ENCODE peak calls at places on chromosomes 7 and 10, in four cellular contexts. A is cardiac fibroblast, C is uterus, J is astrocyte. E is an unnamed sample.

GRCh38 chr10:4399571-4399970 is 426.4 kb upstream of the AKR1E2 start:
- DNase-seq in A (peak; percentile 45), C (no peak), J (peak; percentile 4), E (peak; percentile 76)

GRCh38 chr7:921071-921461 is 33.4 kb downstream of the ADAP1 start:
- DNase-seq in A (no peak), C (peak; percentile 7), J (no peak), E (no peak)

GRCh38 chr10:96745950-96746349 is 25.6 kb upstream of the PIK3AP1 start:
- DNase-seq in A (no peak), C (no peak), J (no peak), E (no peak)

GRCh38 chr10:69848454-69848853 is 46.7 kb downstream of the COL13A1 start:
- DNase-seq in A (no peak), C (no peak), J (no peak), E (no peak)

GRCh38 chr10:200405-200804 is 65.2 kb downstream of the ZMYND11 start:
- DNase-seq in A (peak; percentile 61), C (no peak), J (peak; percentile 29), E (peak; percentile 32)

GRCh38 chr10:99536400-99537254 is 3.9 kb downstream of the NKX2-3 start:
- DNase-seq in A (no peak), C (no peak), J (no peak), E (no peak)

GRCh38 chr10:87656431-87657072 is 3.1 kb upstream of the PAPSS2 start:
- DNase-seq in A (peak; percentile 70), C (no peak), J (no peak), E (peak; percentile 44)

GRCh38 chr10:115402690-115403089 is 309.5 kb downstream of the ATRNL1 start:
- DNase-seq in A (peak; percentile 42), C (no peak), J (peak; percentile 44), E (no peak)

GRCh38 chr7:28812641-28813040 is 145.5 kb downstream of the TRIL start:
- DNase-seq in A (no peak), C (no peak), J (no peak), E (no peak)

GRCh38 chr10:129506101-129506797 is 39.2 kb downstream of the MGMT start:
- DNase-seq in A (no peak), C (no peak), J (no peak), E (no peak)

GRCh38 chr10:58350619-58351323 is 16.0 kb downstream of the UBE2D1 start:
- DNase-seq in A (no peak), C (no peak), J (no peak), E (peak; percentile 17)

GRCh38 chr10:132865851-132866600 is 76.3 kb downstream of the CFAP46 start:
- DNase-seq in A (no peak), C (no peak), J (no peak), E (no peak)

GRCh38 chr10:92572362-92573090 is 1.4 kb downstream of the IDE start:
- DNase-seq in A (no peak), C (no peak), J (peak; percentile 6), E (no peak)

GRCh38 chr7:55131421-55131929 is 112.7 kb downstream of the EGFR start:
- DNase-seq in A (no peak), C (no peak), J (no peak), E (no peak)

GRCh38 chr7:78490526-78490925 is 692.0 kb downstream of the PHTF2 start:
- DNase-seq in A (no peak), C (no peak), J (no peak), E (no peak)

GRCh38 chr7:67343566-67343965 is 346.9 kb downstream of the TYW1 start:
- DNase-seq in A (no peak), C (no peak), J (no peak), E (no peak)

GRCh38 chr10:126969310-126969709 is 64.1 kb downstream of the DOCK1 start:
- DNase-seq in A (peak; percentile 14), C (no peak), J (no peak), E (no peak)

GRCh38 chr10:75410135-75410787 is 8.7 kb upstream of the ZNF503 start:
- DNase-seq in A (no peak), C (peak; percentile 32), J (no peak), E (no peak)

DNA sequence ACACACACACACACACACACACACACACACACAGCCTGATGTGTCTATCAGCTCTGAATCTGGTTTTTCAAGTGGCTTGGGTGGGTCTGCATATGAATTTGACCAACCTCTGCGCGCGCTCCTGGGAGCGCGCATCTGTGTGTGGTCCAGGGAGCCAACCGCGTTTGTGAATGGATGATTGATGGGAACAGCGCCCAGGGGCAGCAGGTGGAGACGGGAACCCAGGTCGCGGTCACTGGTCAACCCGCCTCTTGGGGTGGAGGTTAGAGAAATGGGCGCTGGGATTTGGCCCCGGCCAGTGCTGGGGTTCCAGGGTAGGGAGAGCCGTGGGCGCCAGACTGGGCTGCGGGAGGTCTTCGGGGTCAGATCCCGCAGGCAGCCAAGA is 166.1 kb upstream of the DPP6 start:
- DNase-seq in A (no peak), C (no peak), J (no peak), E (no peak)
- H3K4me3 ChIP-seq in A (no peak overlapping the region), C (peak overlapping the region; percentile 30), J (no peak overlapping the region), E (no peak overlapping the region)

GRCh38 chr7:95432606-95433005 is 2.2 kb downstream of the PON2 start:
- DNase-seq in A (no peak), C (no peak), J (no peak), E (no peak)

GRCh38 chr7:95433129-95433528 is 1.7 kb downstream of the PON2 start:
- DNase-seq in A (no peak), C (no peak), J (no peak), E (no peak)

GRCh38 chr7:95435422-95435780 is 573 bp upstream of the PON2 start:
- DNase-seq in A (no peak), C (no peak), J (no peak), E (no peak)

GRCh38 chr7:95434501-95435421 is at the start of gene PON2:
- DNase-seq in A (peak; percentile 88), C (peak; percentile 78), J (peak; percentile 77), E (peak; percentile 78)

GRCh38 chr7:95433952-95434351 is 876 bp downstream of the PON2 start:
- DNase-seq in A (no peak), C (no peak), J (no peak), E (no peak)
- TF ChIP-seq CTCF in A (no peak), C (no peak), J (no peak), E (no peak)

GRCh38 chr10:131250454-131251145 is 60.9 kb downstream of the TCERG1L start:
- DNase-seq in A (no peak), C (no peak), J (no peak), E (no peak)
- H3K4me3 ChIP-seq in A (no peak overlapping the region), C (no peak overlapping the region), J (no peak overlapping the region), E (no peak overlapping the region)

DNA sequence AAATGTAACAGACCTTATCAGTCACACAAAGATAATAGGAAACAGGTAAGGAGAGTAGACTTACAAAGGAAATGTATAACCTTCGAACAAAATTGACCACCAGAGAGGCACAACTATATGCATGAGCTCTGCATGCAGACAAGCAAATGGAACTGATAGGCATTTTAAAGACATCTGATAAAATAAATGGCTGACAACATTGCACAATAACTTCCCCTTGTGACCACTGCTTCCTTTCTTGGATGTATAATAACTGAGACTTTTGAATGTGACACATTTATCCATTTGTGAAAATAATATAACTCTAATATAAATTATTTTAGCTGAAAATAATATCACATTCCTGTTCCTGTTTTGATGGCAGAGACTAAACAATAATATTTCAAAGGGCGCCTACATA is 654.2 kb upstream of the STEAP1 start:
- DNase-seq in A (no peak), C (no peak), J (no peak), E (no peak)
- TF ChIP-seq CTCF in A (no peak), C (no peak), J (no peak), E (no peak)

DNA sequence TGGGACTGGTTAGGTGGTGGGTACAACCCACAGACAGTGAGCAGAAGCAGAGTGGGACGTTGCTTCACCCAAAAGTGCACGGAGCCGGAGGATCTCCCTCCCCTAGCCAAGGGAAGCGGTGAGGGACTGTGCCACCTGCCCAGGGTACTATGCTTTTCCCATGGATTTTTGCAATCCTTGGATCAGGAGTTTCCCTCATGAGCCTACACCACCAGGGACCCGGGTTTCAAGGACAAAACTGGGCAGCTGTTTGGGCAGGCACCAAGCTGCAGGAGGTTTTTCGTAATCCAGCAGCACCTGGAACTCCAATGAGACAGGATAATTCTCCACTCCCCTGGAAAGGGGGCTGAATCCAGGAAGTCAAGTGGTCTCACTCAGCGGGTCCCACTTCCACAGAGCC is 209.1 kb upstream of the CXCL12 start:
- DNase-seq in A (no peak), C (no peak), J (no peak), E (no peak)
- H3K4me3 ChIP-seq in A (no peak overlapping the region), C (no peak overlapping the region), J (no peak overlapping the region), E (no peak overlapping the region)